ENCODE peak calls at places on chromosomes 13 and 19, in six cellular contexts. B is neuronal stem cell; A is cardiac muscle cell; N is IMR-90; J is ovary; F is naive thymus-derived CD4-positive, alpha-beta T cell. T is an unnamed sample. For H3K36me3, the result is how much of the 10 kb centered on the place peaks cover.

GRCh38 chr19:7926021-7926726 is at the start of gene CTXN1:
- DNase-seq in A (peak), N (no peak), F (peak), J (peak), B (peak), T (peak)

GRCh38 chr13:52809310-52809769 is 39.1 kb downstream of the PCDH8 start:
- DNase-seq in B (peak), J (no peak), A (peak), N (peak), F (peak), T (peak)

GRCh38 chr19:5536337-5536894 is 31.3 kb downstream of the TINCR start:
- DNase-seq in B (peak), A (peak), J (peak), N (peak), F (no peak), T (peak)

GRCh38 chr13:99261040-99261439 is 2.9 kb upstream of the GPR18 start:
- DNase-seq in N (no peak), B (no peak), J (no peak), A (no peak), F (no peak), T (no peak)

GRCh38 chr13:29449726-29450125 is 145.8 kb downstream of the SLC7A1 start:
- DNase-seq in N (no peak), A (no peak), B (no peak), J (no peak), F (no peak), T (no peak)

GRCh38 chr19:18580311-18580710 is 8.3 kb upstream of the REX1BD start:
- DNase-seq in N (no peak), J (no peak), B (no peak), F (no peak), A (no peak), T (no peak)

GRCh38 chr13:64758520-64758919 is 2471.6 kb downstream of the PCDH9 start:
- DNase-seq in J (no peak), B (no peak), F (no peak), N (peak), A (no peak), T (no peak)

GRCh38 chr13:20465218-20465879 is 60.3 kb downstream of the CRYL1 start:
- DNase-seq in F (no peak), N (peak), A (no peak), B (no peak), J (no peak), T (no peak)

GRCh38 chr19:45492627-45493470 is 4.0 kb downstream of the RTN2 start:
- DNase-seq in B (no peak), F (no peak), N (peak), J (no peak), A (peak), T (no peak)

GRCh38 chr13:98525852-98526512 is 50.9 kb downstream of the STK24 start:
- DNase-seq in F (no peak), B (no peak), J (no peak), A (no peak), N (no peak), T (no peak)

GRCh38 chr19:7652061-7652641 is 15.2 kb downstream of the STXBP2 start:
- DNase-seq in A (peak), F (peak), N (peak), B (peak), J (peak), T (peak)

GRCh38 chr13:99968521-99969367 is 2.8 kb downstream of the ZIC5 start:
- DNase-seq in N (no peak), B (no peak), J (no peak), F (no peak), A (peak), T (no peak)

GRCh38 chr19:6577410-6578125 is 13.4 kb downstream of the CD70 start:
- DNase-seq in B (no peak), F (no peak), A (no peak), J (no peak), N (no peak), T (peak)

GRCh38 chr13:49606747-49607648 is 21.3 kb upstream of the ARL11 start:
- DNase-seq in F (peak), B (peak), J (peak), A (peak), N (peak), T (peak)

GRCh38 chr13:111972261-111972780 is 94.6 kb upstream of the SOX1 start:
- DNase-seq in B (no peak), F (no peak), N (no peak), A (no peak), J (no peak), T (no peak)

GRCh38 chr13:113599396-113599795 is 14.8 kb downstream of the TFDP1 start:
- DNase-seq in B (no peak), N (no peak), F (no peak), A (no peak), J (no peak), T (no peak)
- H3K36me3 ChIP-seq in B (under half), N (under half), F (under half), A (under half), J (under half), T (under half)

GRCh38 chr19:326851-327250 is 17.7 kb downstream of the MIER2 start:
- DNase-seq in B (no peak), N (no peak), J (no peak), F (no peak), A (no peak), T (no peak)
- H3K36me3 ChIP-seq in B (half or more), N (half or more), J (under half), F (half or more), A (under half), T (under half)

GRCh38 chr19:39386557-39386956 is 4.3 kb downstream of the PAF1 start:
- DNase-seq in F (no peak), J (no peak), A (no peak), N (no peak), B (no peak), T (no peak)

GRCh38 chr19:39385629-39386411 is 5.1 kb downstream of the PAF1 start:
- DNase-seq in J (no peak), B (no peak), F (no peak), A (no peak), N (no peak), T (no peak)

GRCh38 chr19:39381910-39382611 is 8.8 kb downstream of the PAF1 start:
- DNase-seq in F (no peak), A (no peak), B (no peak), N (no peak), J (no peak), T (no peak)

GRCh38 chr19:39382991-39383828 is 7.7 kb downstream of the PAF1 start:
- DNase-seq in A (no peak), B (no peak), F (no peak), J (no peak), N (no peak), T (no peak)

GRCh38 chr19:39384839-39385568 is 5.9 kb downstream of the PAF1 start:
- DNase-seq in F (no peak), N (no peak), B (no peak), J (no peak), A (no peak), T (no peak)
- H3K36me3 ChIP-seq in F (half or more), N (half or more), B (half or more), J (under half), A (half or more), T (under half)

DNA sequence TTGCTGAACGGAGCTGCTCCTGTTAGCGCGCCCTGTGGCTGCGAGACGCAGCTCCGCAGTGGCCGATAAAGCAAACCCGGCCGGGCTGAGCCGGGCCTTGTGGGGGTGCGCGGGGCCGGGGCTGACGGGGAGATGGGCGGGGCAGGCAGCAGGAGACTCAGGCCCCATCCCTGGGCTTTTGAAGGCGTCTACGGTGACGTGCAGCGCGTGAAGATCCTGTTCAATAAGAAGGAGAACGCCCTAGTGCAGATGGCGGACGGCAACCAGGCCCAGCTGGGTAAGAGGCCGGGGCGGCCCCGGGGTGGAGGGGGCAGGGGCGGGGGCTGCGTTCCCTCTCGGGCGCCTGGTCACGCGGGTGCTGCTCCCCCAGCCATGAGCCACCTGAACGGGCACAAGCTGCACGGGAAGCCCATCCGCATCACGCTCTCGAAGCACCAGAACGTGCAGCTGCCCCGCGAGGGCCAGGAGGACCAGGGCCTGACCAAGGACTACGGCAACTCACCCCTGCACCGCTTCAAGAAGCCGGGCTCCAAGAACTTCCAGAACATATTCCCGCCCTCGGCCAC is 11.0 kb downstream of the PTBP1 start:
- DNase-seq in J (peak), A (no peak), B (no peak), N (no peak), F (no peak), T (no peak)
- H3K36me3 ChIP-seq in J (under half), A (half or more), B (half or more), N (half or more), F (half or more), T (half or more)

GRCh38 chr19:39195755-39196154 is 1.0 kb upstream of the NCCRP1 start:
- DNase-seq in A (no peak), F (no peak), J (no peak), B (no peak), N (no peak), T (peak)
- H3K36me3 ChIP-seq in A (under half), F (under half), J (under half), B (under half), N (under half), T (under half)

GRCh38 chr19:2221918-2222317 is 14.2 kb downstream of the PLEKHJ1 start:
- DNase-seq in B (no peak), J (no peak), F (no peak), A (peak), N (no peak), T (no peak)
- H3K36me3 ChIP-seq in B (under half), J (under half), F (half or more), A (under half), N (half or more), T (under half)

GRCh38 chr13:110642291-110642981 is 27.1 kb downstream of the NAXD start:
- DNase-seq in A (no peak), F (no peak), N (no peak), J (no peak), B (no peak), T (no peak)
- H3K36me3 ChIP-seq in A (under half), F (half or more), N (half or more), J (under half), B (under half), T (under half)

DNA sequence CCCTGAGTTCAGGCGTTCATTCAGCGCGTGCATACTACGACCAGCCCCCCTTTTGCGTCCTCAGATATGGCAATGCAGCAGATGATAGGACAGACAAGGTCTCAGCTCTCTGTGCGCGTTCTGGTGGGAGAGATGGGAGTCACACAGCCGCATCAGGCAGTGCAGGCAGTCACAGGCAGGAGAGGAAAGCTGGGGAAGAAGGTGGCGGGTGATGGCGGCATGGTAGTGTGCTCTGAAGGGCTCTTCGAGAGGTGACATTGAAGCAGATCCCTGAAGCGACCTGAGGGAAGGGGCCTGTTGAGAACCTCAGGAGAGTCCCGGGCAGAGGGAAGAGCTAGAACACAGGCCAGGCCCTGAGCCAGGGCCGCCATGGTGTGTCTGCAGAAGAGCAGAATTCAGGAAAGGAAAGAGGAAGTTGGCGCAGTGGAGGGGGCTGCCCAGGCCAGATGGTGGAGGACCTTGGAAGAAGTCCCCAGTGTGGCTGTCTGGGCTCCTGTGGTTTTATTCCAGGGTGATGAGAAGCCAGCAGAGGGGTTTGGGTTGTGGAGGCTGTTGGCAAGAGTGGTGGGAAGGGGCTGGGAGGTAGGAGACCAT is 3.5 kb downstream of the USF2 start:
- DNase-seq in N (no peak), F (no peak), J (no peak), A (no peak), B (no peak), T (peak)
- H3K36me3 ChIP-seq in N (under half), F (half or more), J (under half), A (under half), B (under half), T (under half)